ENCODE peak calls at places on chromosomes 1 and 21, in six cellular contexts. O is GM12878, R is SK-N-SH, B is HepG2, E is K562, T is H1. D is an unnamed sample.

GRCh38 chr1:196910208-196910607 is 22.4 kb downstream of the CFHR4 start:
- DNase-seq in O (no peak), E (no peak), R (no peak), T (no peak), B (no peak), D (no peak)

GRCh38 chr1:9203623-9204022 is 31.0 kb upstream of the H6PD start:
- DNase-seq in R (no peak), B (no peak), E (no peak), O (no peak), T (no peak), D (no peak)

GRCh38 chr1:33763406-33763805 is 100.5 kb upstream of the HMGB4 start:
- DNase-seq in R (no peak), O (no peak), E (no peak), T (no peak), B (no peak), D (no peak)

GRCh38 chr1:92958203-92958970 is 2.9 kb downstream of the DIPK1A start:
- DNase-seq in B (peak), O (no peak), R (no peak), T (no peak), E (no peak), D (no peak)

GRCh38 chr1:183600136-183600535 is 9.9 kb upstream of the NCF2 start:
- DNase-seq in O (no peak), E (no peak), T (no peak), R (no peak), B (no peak), D (peak)

GRCh38 chr1:156445789-156446263 is 54.7 kb downstream of the MEF2D start:
- DNase-seq in E (peak), R (peak), T (no peak), O (no peak), B (peak), D (peak)

GRCh38 chr1:15994590-15995351 is 9.3 kb upstream of the SRARP start:
- DNase-seq in T (no peak), R (peak), E (peak), O (no peak), B (peak), D (no peak)

GRCh38 chr1:113963281-113963906 is 15.9 kb upstream of the OLFML3 start:
- DNase-seq in B (no peak), R (no peak), T (no peak), O (no peak), E (no peak), D (no peak)

GRCh38 chr1:14486401-14487110 is 111.9 kb upstream of the KAZN start:
- DNase-seq in O (no peak), R (no peak), B (no peak), T (no peak), E (no peak), D (no peak)

GRCh38 chr1:27109103-27109822 is 45.7 kb downstream of the SLC9A1 start:
- DNase-seq in T (no peak), E (peak), R (no peak), O (no peak), B (peak), D (no peak)

GRCh38 chr21:28374881-28375280 is 617.8 kb downstream of the LTN1 start:
- DNase-seq in O (no peak), T (no peak), E (no peak), B (no peak), R (no peak), D (no peak)

GRCh38 chr1:173044656-173045055 is 6.1 kb downstream of the TNFSF18 start:
- DNase-seq in R (no peak), T (no peak), E (no peak), B (no peak), O (no peak), D (no peak)

GRCh38 chr1:175499595-175500367 is 243.6 kb downstream of the TNR start:
- DNase-seq in O (no peak), E (no peak), B (no peak), R (no peak), T (no peak), D (no peak)

GRCh38 chr1:116259665-116260064 is 113.4 kb upstream of the ATP1A1 start:
- DNase-seq in O (no peak), R (no peak), B (no peak), T (no peak), E (no peak), D (no peak)

GRCh38 chr1:216310776-216311175 is 112.5 kb downstream of the USH2A start:
- DNase-seq in O (no peak), T (peak), B (no peak), R (no peak), E (no peak), D (no peak)

GRCh38 chr1:176364231-176364905 is 98.6 kb upstream of the PAPPA2 start:
- DNase-seq in T (peak), B (no peak), O (no peak), R (no peak), E (no peak), D (no peak)

GRCh38 chr1:51607676-51608075 is 9.2 kb upstream of the OSBPL9 start:
- DNase-seq in R (no peak), T (no peak), B (no peak), E (no peak), O (no peak), D (peak)

GRCh38 chr1:114716304-114717158 is at the start of gene NRAS:
- DNase-seq in R (peak), O (peak), T (peak), B (peak), E (peak), D (peak)

GRCh38 chr1:67336783-67337182 is 29.1 kb downstream of the IL12RB2 start:
- DNase-seq in B (no peak), O (no peak), R (no peak), T (no peak), E (no peak), D (no peak)

GRCh38 chr21:16193758-16194606 is 464.2 kb downstream of the USP25 start:
- DNase-seq in R (no peak), B (no peak), T (peak), O (no peak), E (no peak), D (peak)

GRCh38 chr21:16194851-16195251 is 465.1 kb downstream of the USP25 start:
- DNase-seq in T (no peak), E (no peak), R (no peak), B (peak), O (no peak), D (no peak)

GRCh38 chr21:16195476-16195875 is 465.7 kb downstream of the USP25 start:
- DNase-seq in E (no peak), R (no peak), B (no peak), T (no peak), O (no peak), D (no peak)

GRCh38 chr21:16196521-16197208 is 466.9 kb downstream of the USP25 start:
- DNase-seq in R (no peak), B (no peak), O (no peak), E (no peak), T (no peak), D (no peak)

DNA sequence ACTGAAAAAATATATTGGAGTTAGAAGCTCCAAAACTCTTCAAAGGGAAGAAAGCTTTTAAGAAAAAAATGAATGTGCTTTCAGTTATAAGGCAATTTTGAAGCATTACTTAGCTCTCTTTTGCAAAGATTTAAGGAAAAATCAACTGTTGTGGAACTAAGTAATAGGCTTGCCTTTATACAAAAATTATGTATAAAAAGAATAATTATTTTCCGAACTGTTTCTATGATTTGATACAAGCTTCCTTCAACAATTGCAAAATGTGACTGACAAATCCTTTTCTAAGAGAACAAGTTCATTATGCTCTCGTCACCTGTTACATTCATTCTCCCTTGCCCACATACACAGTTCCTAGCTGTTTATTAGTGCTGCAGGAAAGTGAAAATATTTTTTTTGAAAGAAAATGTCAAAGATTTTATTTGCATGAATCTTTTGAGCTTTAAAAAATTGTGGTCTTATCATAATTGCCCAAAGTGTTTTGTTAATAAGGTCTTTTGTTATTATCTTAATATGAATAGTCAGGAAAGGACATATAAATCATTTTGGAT is 466.2 kb downstream of the USP25 start:
- DNase-seq in R (no peak), E (no peak), B (no peak), O (no peak), T (no peak), D (no peak)
- H3K4me3 ChIP-seq in R (no peak), E (no peak), B (no peak), O (peak), T (no peak), D (no peak)

GRCh38 chr1:30756206-30756544 is 1.4 kb downstream of the LAPTM5 start:
- DNase-seq in R (no peak), E (no peak), O (no peak), B (no peak), T (no peak), D (no peak)

GRCh38 chr1:30757196-30757949 is at the start of gene LAPTM5:
- DNase-seq in O (no peak), B (no peak), R (no peak), T (no peak), E (no peak), D (peak)

GRCh38 chr1:30755746-30756145 is 1.8 kb downstream of the LAPTM5 start:
- DNase-seq in R (no peak), O (no peak), B (no peak), E (no peak), T (no peak), D (no peak)

GRCh38 chr1:30755334-30755733 is 2.2 kb downstream of the LAPTM5 start:
- DNase-seq in T (no peak), R (no peak), O (no peak), E (no peak), B (no peak), D (no peak)

DNA sequence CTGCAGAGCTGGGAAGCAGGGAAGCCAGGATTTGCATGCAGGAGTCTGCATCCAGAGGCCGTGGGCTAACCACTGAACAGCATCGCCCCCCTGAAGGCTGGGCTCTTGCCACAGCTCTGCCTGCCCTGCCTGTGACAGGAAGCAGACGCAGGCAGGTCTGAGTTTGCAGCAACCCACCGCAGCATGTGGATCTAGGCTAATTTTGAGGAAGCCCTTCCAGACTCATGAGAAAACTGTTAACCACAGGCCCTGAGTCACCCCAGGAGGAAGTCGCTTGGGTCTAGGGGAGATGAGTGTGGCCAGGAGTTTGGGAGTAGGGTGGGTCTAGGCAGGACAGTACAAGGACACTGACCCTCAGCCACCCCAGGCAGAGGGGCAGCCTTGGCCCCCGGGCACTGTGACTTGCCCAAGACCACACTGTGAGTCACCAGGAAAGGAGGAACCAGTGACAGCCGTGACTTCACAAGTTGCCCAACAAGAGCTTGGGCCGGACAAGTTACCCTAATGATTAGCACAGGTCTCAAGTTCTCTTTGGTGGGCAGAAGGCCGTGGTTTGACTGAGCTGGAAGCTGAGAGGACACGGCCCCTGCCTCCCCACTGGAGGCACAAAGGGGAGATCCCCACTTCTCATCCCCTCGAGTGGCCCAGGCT is 904 bp downstream of the LAPTM5 start:
- DNase-seq in R (no peak), E (peak), B (no peak), T (no peak), O (no peak), D (peak)
- TF ChIP-seq GABPA in R (no peak), E (peak), B (no peak), T (no peak), O (no peak), D (peak)

GRCh38 chr1:64663654-64664053 is 81.2 kb upstream of the RAVER2 start:
- DNase-seq in T (no peak), E (peak), B (peak), O (no peak), R (peak), D (no peak)
- H3K27ac ChIP-seq in T (no peak), E (no peak), B (no peak), O (no peak), R (no peak), D (no peak)

GRCh38 chr1:159173303-159173702 is 1.9 kb downstream of the CADM3 start:
- DNase-seq in B (no peak), T (no peak), R (no peak), O (no peak), E (no peak), D (no peak)

GRCh38 chr1:159171688-159172501 is 480 bp downstream of the CADM3 start:
- DNase-seq in O (no peak), B (no peak), E (no peak), R (no peak), T (no peak), D (no peak)

GRCh38 chr1:159170639-159171038 is 776 bp upstream of the CADM3 start:
- DNase-seq in B (no peak), O (no peak), T (no peak), R (no peak), E (no peak), D (no peak)

GRCh38 chr1:159172599-159173291 is 1.3 kb downstream of the CADM3 start:
- DNase-seq in T (no peak), E (no peak), R (peak), B (no peak), O (no peak), D (no peak)

GRCh38 chr1:159171254-159171687 is at the start of gene CADM3:
- DNase-seq in T (no peak), R (peak), B (no peak), O (no peak), E (no peak), D (no peak)
- H3K4me3 ChIP-seq in T (peak), R (peak), B (no peak), O (no peak), E (no peak), D (no peak)

GRCh38 chr1:45848714-45849113 is 45.3 kb downstream of the MAST2 start:
- DNase-seq in E (no peak), T (no peak), O (no peak), B (no peak), R (no peak), D (no peak)

GRCh38 chr1:45848097-45848496 is 44.7 kb downstream of the MAST2 start:
- DNase-seq in T (no peak), B (no peak), R (no peak), O (no peak), E (no peak), D (no peak)

GRCh38 chr1:45850017-45850416 is 46.6 kb downstream of the MAST2 start:
- DNase-seq in T (no peak), R (no peak), E (no peak), O (no peak), B (no peak), D (no peak)

GRCh38 chr1:45843474-45843905 is 40.1 kb downstream of the MAST2 start:
- DNase-seq in R (no peak), O (no peak), T (no peak), B (no peak), E (no peak), D (no peak)

DNA sequence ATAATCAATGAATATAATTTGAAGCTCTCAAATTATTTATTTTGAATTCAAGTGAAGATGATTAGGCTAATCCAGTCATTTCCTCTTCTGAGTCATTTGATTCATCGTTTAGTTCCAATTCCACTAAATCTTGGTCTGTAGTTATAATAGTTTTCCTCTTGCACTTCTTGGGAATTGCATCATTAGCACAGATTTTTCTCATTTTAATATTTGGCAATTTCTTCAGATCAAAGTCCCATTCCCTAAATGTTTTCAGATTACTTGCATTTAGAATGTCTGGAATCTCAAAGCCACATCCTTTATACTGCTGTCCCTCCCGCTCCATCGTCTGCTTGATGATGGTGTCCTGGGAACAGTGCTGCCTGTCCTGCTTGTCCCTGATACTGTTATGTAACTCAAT is 43.5 kb downstream of the MAST2 start:
- DNase-seq in T (no peak), O (no peak), E (no peak), B (no peak), R (no peak), D (no peak)
- TF ChIP-seq GABPA in T (no peak), O (no peak), E (no peak), B (no peak), R (no peak), D (no peak)

GRCh38 chr1:89489037-89489729 is 35.4 kb upstream of the LRRC8B start:
- DNase-seq in R (no peak), T (no peak), B (no peak), O (no peak), E (no peak), D (peak)
- H3K27ac ChIP-seq in R (no peak), T (no peak), B (no peak), O (no peak), E (no peak), D (peak)

DNA sequence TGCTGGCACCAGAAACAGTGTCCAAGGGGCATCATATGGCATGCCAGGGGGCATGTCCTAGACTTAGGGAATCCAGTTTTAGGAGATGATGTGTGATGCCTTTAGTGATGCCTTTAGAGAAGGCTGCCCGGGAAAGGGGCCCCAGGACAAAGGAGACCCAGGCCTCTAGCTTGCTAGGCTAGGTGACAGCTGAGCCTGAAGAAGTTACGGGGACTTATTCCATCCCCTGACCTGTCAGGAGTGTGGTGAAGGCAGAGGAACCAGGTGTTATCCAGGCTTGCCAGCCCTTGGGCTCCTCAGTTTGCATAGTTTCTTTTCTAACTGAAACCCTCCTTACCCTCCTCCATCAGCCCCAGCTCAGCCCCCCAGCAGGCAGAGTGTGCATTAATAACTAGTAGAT is 269.7 kb upstream of the CSF3R start:
- DNase-seq in T (no peak), O (no peak), E (no peak), B (no peak), R (no peak), D (no peak)
- H3K4me3 ChIP-seq in T (no peak), O (no peak), E (no peak), B (no peak), R (no peak), D (no peak)